ENCODE peak calls at places on chromosomes 16 and 17, in nine cellular contexts. Q, S, V, N, T, P, I, B and A are unnamed samples.

GRCh38 chr17:7177954-7178477 is 1.2 kb downstream of the ASGR1 start:
- DNase-seq in Q (no peak), S (peak), V (peak), N (no peak), T (peak), P (peak), I (no peak), B (peak), A (no peak)

GRCh38 chr17:7882629-7883028 is 6.0 kb upstream of the CHD3 start:
- DNase-seq in Q (no peak), S (no peak), V (no peak), N (no peak), T (no peak), P (no peak), I (no peak), B (no peak), A (no peak)

GRCh38 chr17:31517524-31517923 is 126.0 kb downstream of the RAB11FIP4 start:
- DNase-seq in Q (no peak), S (no peak), V (no peak), N (no peak), T (no peak), P (peak), I (no peak), B (no peak), A (no peak)

GRCh38 chr17:2138318-2138717 is 83.4 kb downstream of the HIC1 start:
- DNase-seq in Q (no peak), S (peak), V (peak), N (peak), T (peak), P (no peak), I (peak), B (peak), A (no peak)

GRCh38 chr16:30557950-30558788 is at the start of gene ZNF764:
- DNase-seq in Q (peak), S (peak), V (peak), N (peak), T (peak), P (peak), I (peak), B (peak), A (peak)

GRCh38 chr17:42399121-42399520 is 10.9 kb upstream of the STAT3 start:
- DNase-seq in Q (no peak), S (no peak), V (no peak), N (no peak), T (peak), P (no peak), I (no peak), B (no peak), A (no peak)

GRCh38 chr17:12386240-12386639 is 279.4 kb upstream of the MYOCD start:
- DNase-seq in Q (no peak), S (no peak), V (no peak), N (no peak), T (peak), P (no peak), I (no peak), B (peak), A (no peak)

GRCh38 chr17:44159519-44160210 is 10.8 kb upstream of the ASB16 start:
- DNase-seq in Q (peak), S (peak), V (no peak), N (no peak), T (peak), P (no peak), I (no peak), B (peak), A (no peak)

GRCh38 chr17:8994319-8994718 is 27.0 kb upstream of the NTN1 start:
- DNase-seq in Q (peak), S (peak), V (peak), N (no peak), T (peak), P (peak), I (peak), B (peak), A (no peak)

GRCh38 chr16:9159839-9160550 is 68.6 kb downstream of the HAPSTR1 start:
- DNase-seq in Q (peak), S (peak), V (peak), N (peak), T (peak), P (peak), I (peak), B (peak), A (no peak)

GRCh38 chr17:37312137-37312923 is 63.5 kb upstream of the C17orf78 start:
- DNase-seq in Q (no peak), S (no peak), V (no peak), N (no peak), T (peak), P (no peak), I (no peak), B (no peak), A (no peak)

GRCh38 chr16:89096768-89097527 is 3.3 kb downstream of the ACSF3 start:
- DNase-seq in Q (peak), S (no peak), V (no peak), N (no peak), T (peak), P (no peak), I (peak), B (no peak), A (peak)

GRCh38 chr16:49356728-49357488 is 16.7 kb upstream of the C16orf78 start:
- DNase-seq in Q (no peak), S (no peak), V (no peak), N (no peak), T (no peak), P (no peak), I (no peak), B (no peak), A (no peak)